ENCODE peak calls at places on chromosomes 13 and 19, in eight cellular contexts. J, B, S, D, I, X, O and Y are unnamed samples.

GRCh38 chr19:32614916-32615315 is 33.9 kb downstream of the PDCD5 start:
- DNase-seq in D (no peak), O (no peak), B (no peak), X (no peak), S (no peak), J (no peak), I (no peak), Y (no peak)

GRCh38 chr13:47661076-47661475 is 340.0 kb downstream of the SUCLA2 start:
- DNase-seq in S (no peak), X (no peak), I (no peak), O (no peak), D (no peak), J (no peak), B (no peak), Y (peak; percentile 79)

GRCh38 chr19:50147462-50148423 is 15.3 kb downstream of the IZUMO2 start:
- DNase-seq in J (peak; percentile 95), B (peak; percentile 93), I (peak; percentile 67), X (peak; percentile 75), S (peak; percentile 93), O (no peak), D (peak; percentile 87), Y (peak; percentile 92)

GRCh38 chr13:74040200-74040599 is 94.0 kb downstream of the KLF12 start:
- DNase-seq in D (peak; percentile 17), S (no peak), X (peak; percentile 26), O (no peak), I (no peak), J (peak; percentile 32), B (no peak), Y (peak; percentile 44)

GRCh38 chr19:56118666-56119584 is 2.2 kb downstream of the ZNF787 start:
- DNase-seq in S (no peak), O (no peak), B (no peak), J (no peak), X (no peak), I (no peak), D (no peak), Y (no peak)

GRCh38 chr13:113950451-113951245 is 23.2 kb downstream of the C13orf46 start:
- DNase-seq in J (no peak), X (peak; percentile 19), B (peak; percentile 66), I (no peak), D (no peak), S (no peak), O (no peak), Y (no peak)

GRCh38 chr19:56608274-56608964 is 13.3 kb downstream of the ZNF71 start:
- DNase-seq in O (no peak), S (no peak), B (no peak), X (no peak), I (no peak), D (no peak), J (no peak), Y (no peak)

GRCh38 chr19:41421314-41421713 is 5.9 kb downstream of the B3GNT8 start:
- DNase-seq in O (no peak), X (no peak), S (no peak), J (no peak), B (no peak), D (no peak), I (no peak), Y (no peak)

GRCh38 chr13:112441779-112442310 is 65.7 kb downstream of the SPACA7 start:
- DNase-seq in B (no peak), J (no peak), D (no peak), I (no peak), X (no peak), O (no peak), S (no peak), Y (no peak)

GRCh38 chr13:113744197-113745000 is 14.6 kb upstream of the TMEM255B start:
- DNase-seq in B (no peak), O (no peak), I (no peak), S (no peak), D (no peak), J (no peak), X (no peak), Y (no peak)

GRCh38 chr13:42681394-42681793 is 100.0 kb upstream of the FAM216B start:
- DNase-seq in S (no peak), J (no peak), O (no peak), X (no peak), I (no peak), D (no peak), B (no peak), Y (no peak)

GRCh38 chr13:30551194-30551593 is 66.5 kb upstream of the USPL1 start:
- DNase-seq in O (no peak), I (no peak), X (no peak), S (no peak), J (no peak), D (peak; percentile 26), B (no peak), Y (peak; percentile 25)

GRCh38 chr13:59677966-59678814 is 485.5 kb downstream of the DIAPH3 start:
- DNase-seq in S (no peak), J (no peak), B (no peak), X (no peak), I (no peak), O (no peak), D (no peak), Y (peak; percentile 83)

GRCh38 chr19:28873301-28873700 is 339.6 kb downstream of the UQCRFS1 start:
- DNase-seq in O (no peak), B (no peak), D (no peak), X (no peak), S (no peak), I (no peak), J (no peak), Y (no peak)

GRCh38 chr19:28869459-28869858 is 343.5 kb downstream of the UQCRFS1 start:
- DNase-seq in D (no peak), O (no peak), J (no peak), I (no peak), B (no peak), X (no peak), S (no peak), Y (no peak)

GRCh38 chr19:28868836-28869235 is 344.1 kb downstream of the UQCRFS1 start:
- DNase-seq in B (no peak), J (peak; percentile 45), D (no peak), X (no peak), O (no peak), S (no peak), I (no peak), Y (no peak)

GRCh38 chr19:28867978-28868377 is 345.0 kb downstream of the UQCRFS1 start:
- DNase-seq in B (no peak), O (no peak), X (no peak), I (no peak), J (no peak), D (no peak), S (no peak), Y (no peak)

DNA sequence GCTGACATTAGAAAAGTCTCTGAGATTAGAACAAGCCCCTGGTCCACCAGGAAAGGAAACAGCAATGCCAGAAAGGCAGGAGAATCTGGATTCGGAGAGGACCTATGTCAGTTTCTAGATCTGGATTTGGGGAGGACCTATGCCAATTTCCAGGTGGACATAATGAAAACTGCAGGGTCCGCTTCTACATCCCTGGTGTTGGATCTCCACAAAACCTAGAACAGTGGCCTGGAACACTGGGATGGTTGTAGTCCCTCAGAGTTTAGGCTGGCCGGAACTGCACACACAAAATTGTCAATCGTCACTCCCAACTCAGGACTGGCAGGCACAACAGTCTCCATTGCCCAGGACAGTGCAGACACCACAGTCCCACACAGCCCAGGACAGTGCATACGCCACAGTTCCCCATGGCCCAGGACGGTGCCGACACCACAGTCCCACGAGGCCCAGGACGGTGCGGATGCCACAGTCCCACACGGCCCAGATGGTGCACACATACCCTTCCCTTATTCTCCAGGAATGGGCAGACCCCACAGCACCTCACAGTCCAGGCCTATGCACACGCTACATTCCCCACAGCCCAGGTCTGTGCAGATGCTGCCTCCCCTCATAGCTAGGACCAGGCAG is 341.7 kb downstream of the UQCRFS1 start:
- DNase-seq in J (no peak), O (no peak), D (no peak), X (no peak), I (no peak), B (peak; percentile 33), S (no peak), Y (no peak)
- H3K4me1 ChIP-seq in J (peaks cover 11% of the 10 kb centered on the region), O (no peaks in the 10 kb centered on the region), D (no peaks in the 10 kb centered on the region), X (no peaks in the 10 kb centered on the region), I (no peaks in the 10 kb centered on the region), B (no peaks in the 10 kb centered on the region), S (no peaks in the 10 kb centered on the region), Y (no peaks in the 10 kb centered on the region)

GRCh38 chr13:25771641-25772478 is 280.0 kb downstream of the SHISA2 start:
- DNase-seq in S (no peak), J (no peak), D (no peak), I (no peak), X (no peak), O (no peak), B (no peak), Y (no peak)
- TF ChIP-seq CTCF in S (no peak), J (no peak), D (no peak), I (no peak), X (no peak), O (no peak), B (no peak), Y (no peak)

GRCh38 chr13:27636624-27637288 is 15.1 kb downstream of the POLR1D start:
- DNase-seq in X (no peak), I (no peak), D (no peak), O (no peak), B (no peak), J (no peak), S (no peak), Y (no peak)
- H3K4me1 ChIP-seq in X (peaks cover 10% of the 10 kb centered on the region), I (peaks cover 10% of the 10 kb centered on the region), D (peaks cover 30% of the 10 kb centered on the region), O (peaks cover 43% of the 10 kb centered on the region), B (peaks cover 16% of the 10 kb centered on the region), J (peaks cover 4% of the 10 kb centered on the region), S (peaks cover 6% of the 10 kb centered on the region), Y (peaks cover 13% of the 10 kb centered on the region)

GRCh38 chr19:6753178-6754031 is 13.8 kb downstream of the SH2D3A start:
- DNase-seq in O (peak; percentile 41), J (peak; percentile 77), D (peak; percentile 57), X (peak; percentile 76), B (peak; percentile 93), S (peak; percentile 88), I (no peak), Y (peak; percentile 74)
- TF ChIP-seq CTCF in O (peak; percentile 49), J (no peak), D (no peak), X (peak; percentile 47), B (peak; percentile 56), S (peak; percentile 48), I (peak; percentile 49), Y (peak; percentile 38)

GRCh38 chr19:44725251-44725650 is 23.3 kb upstream of the BCL3 start:
- DNase-seq in O (no peak), B (peak; percentile 79), I (no peak), J (peak; percentile 18), X (no peak), S (no peak), D (peak; percentile 82), Y (no peak)

GRCh38 chr19:44722131-44723121 is 23.5 kb downstream of the CEACAM16 start:
- DNase-seq in B (peak; percentile 46), J (no peak), I (no peak), S (no peak), D (no peak), X (no peak), O (no peak), Y (no peak)

GRCh38 chr19:44723952-44724319 is 24.6 kb upstream of the BCL3 start:
- DNase-seq in X (peak; percentile 71), J (peak; percentile 81), B (peak; percentile 87), I (peak; percentile 38), S (peak; percentile 89), D (peak; percentile 86), O (no peak), Y (peak; percentile 88)

GRCh38 chr19:44725684-44726083 is 22.8 kb upstream of the BCL3 start:
- DNase-seq in D (peak; percentile 29), X (no peak), J (no peak), B (no peak), S (no peak), O (no peak), I (no peak), Y (no peak)

GRCh38 chr19:44723299-44723951 is 24.5 kb downstream of the CEACAM16 start:
- DNase-seq in I (no peak), S (no peak), O (no peak), B (no peak), D (no peak), X (no peak), J (no peak), Y (no peak)
- H3K4me1 ChIP-seq in I (peaks cover 33% of the 10 kb centered on the region), S (peaks cover 30% of the 10 kb centered on the region), O (peaks cover 50% of the 10 kb centered on the region), B (peaks cover 65% of the 10 kb centered on the region), D (peaks cover 48% of the 10 kb centered on the region), X (peaks cover 25% of the 10 kb centered on the region), J (peaks cover 48% of the 10 kb centered on the region), Y (peaks cover 7% of the 10 kb centered on the region)